ENCODE peak calls at places on chromosomes 4 and X, in eight cellular contexts. B is RWPE1; A is kidney; Q is AG04450; H is left lung; C is tibial nerve; J is testis; M is CD8-positive, alpha-beta memory T cell. V is an unnamed sample.

GRCh38 chr4:15024386-15024785 is 22.1 kb downstream of the CPEB2 start:
- DNase-seq in J (no peak), Q (no peak), H (no peak), A (no peak), C (no peak), B (no peak), M (no peak), V (no peak)

GRCh38 chr4:75976177-75976576 is 14.6 kb downstream of the SDAD1 start:
- DNase-seq in A (no peak), Q (no peak), C (no peak), B (no peak), H (no peak), J (no peak), M (no peak), V (no peak)

GRCh38 chrX:116961872-116962582 is 499.3 kb upstream of the CT83 start:
- DNase-seq in J (no peak), C (no peak), Q (no peak), M (no peak), H (no peak), B (peak; percentile 7), A (no peak), V (no peak)

GRCh38 chr4:120673696-120674095 is 248.8 kb downstream of the PRDM5 start:
- DNase-seq in A (no peak), J (no peak), H (no peak), B (no peak), Q (no peak), M (no peak), C (no peak), V (no peak)

GRCh38 chrX:153649178-153649914 is 2.3 kb downstream of the DUSP9 start:
- DNase-seq in B (no peak), Q (no peak), H (peak; percentile 29), J (no peak), C (no peak), M (no peak), A (peak; percentile 78), V (no peak)

GRCh38 chr4:14196141-14196540 is 568.6 kb upstream of the BOD1L1 start:
- DNase-seq in A (no peak), J (peak; percentile 63), C (no peak), H (peak; percentile 52), B (peak; percentile 27), Q (peak; percentile 49), M (no peak), V (no peak)

GRCh38 chrX:112901821-112902732 is 61.4 kb upstream of the AMOT start:
- DNase-seq in H (no peak), C (no peak), M (no peak), A (no peak), B (no peak), J (no peak), Q (no peak), V (no peak)

GRCh38 chrX:139025822-139026221 is 314.3 kb upstream of the FGF13 start:
- DNase-seq in A (no peak), H (no peak), M (no peak), Q (no peak), C (no peak), J (no peak), B (no peak), V (peak; percentile 18)

GRCh38 chr4:133969202-133969873 is 232.3 kb downstream of the PABPC4L start:
- DNase-seq in C (no peak), M (no peak), H (no peak), Q (peak; percentile 1), B (peak; percentile 1), J (peak; percentile 17), A (no peak), V (peak; percentile 37)

GRCh38 chrX:136030357-136031225 is 45.4 kb downstream of the SLC9A6 start:
- DNase-seq in A (no peak), M (no peak), J (no peak), C (peak; percentile 34), H (no peak), B (no peak), Q (no peak), V (no peak)

GRCh38 chr4:25956260-25956659 is 42.2 kb downstream of the SMIM20 start:
- DNase-seq in J (no peak), B (no peak), Q (no peak), C (no peak), H (no peak), A (no peak), M (no peak), V (no peak)

GRCh38 chr4:88731359-88731758 is 33.7 kb upstream of the NAP1L5 start:
- DNase-seq in Q (no peak), B (no peak), C (no peak), M (no peak), A (no peak), H (no peak), J (no peak), V (no peak)

GRCh38 chr4:10456270-10457254 is 664 bp downstream of the ZNF518B start:
- DNase-seq in B (peak; percentile 41), Q (no peak), M (peak; percentile 78), H (peak; percentile 65), C (no peak), J (peak; percentile 66), A (peak; percentile 84), V (no peak)
- H3K27ac ChIP-seq in B (peak overlapping the region; percentile 65), Q (peak overlapping the region; percentile 80), M (peak overlapping the region; percentile 61), H (peak overlapping the region; percentile 26), C (peak overlapping the region; percentile 57), J (peak overlapping the region; percentile 83), A (no peak overlapping the region), V (peak overlapping the region; percentile 59)

DNA sequence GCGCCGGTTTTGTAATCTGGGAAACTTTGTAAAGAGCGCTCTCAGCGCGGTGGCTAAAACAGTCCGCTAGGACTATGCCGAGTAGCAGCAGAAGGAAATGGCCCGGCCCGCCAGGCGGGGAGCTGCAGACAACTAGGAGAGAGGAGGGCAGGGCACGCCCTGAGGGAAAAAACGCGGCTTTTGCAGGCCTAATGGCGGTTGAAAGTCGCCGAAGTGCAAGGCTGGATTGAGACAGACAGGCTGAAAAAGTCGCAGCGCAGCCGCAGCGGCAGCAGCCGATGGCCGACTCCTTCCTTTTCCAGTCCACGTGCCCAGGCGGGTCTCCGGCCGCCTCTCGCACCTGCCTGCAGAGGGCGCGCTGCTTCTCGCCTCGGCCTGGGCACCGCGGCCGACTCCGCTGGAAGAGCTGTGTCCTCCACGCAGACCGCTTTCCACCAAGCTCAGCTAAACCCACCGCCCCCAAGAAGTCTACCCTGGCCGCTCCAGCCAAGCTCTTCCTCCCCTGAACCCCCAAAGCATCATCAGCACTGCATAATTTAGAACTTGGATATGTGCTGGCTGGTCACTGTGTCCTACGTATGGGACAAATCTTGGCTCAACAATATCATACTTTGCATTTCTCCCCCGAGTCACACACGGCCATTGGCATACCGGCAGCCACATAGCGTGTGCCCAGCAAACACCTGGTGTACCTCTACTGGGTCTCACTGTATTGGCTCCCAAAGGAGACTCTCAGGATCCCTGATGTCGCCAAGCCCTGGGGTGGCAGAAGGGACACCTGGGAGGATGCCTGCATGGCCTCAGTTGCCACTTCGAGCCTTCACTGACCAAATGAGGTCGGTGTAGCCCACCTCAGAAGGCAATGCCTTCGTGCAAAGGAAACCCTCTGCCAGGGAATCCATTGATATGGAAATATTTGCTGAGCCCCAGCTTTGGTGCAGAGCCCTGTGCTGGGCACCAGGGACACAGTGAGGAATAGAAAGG is 14.5 kb downstream of the SLC25A5 start:
- DNase-seq in H (peak; percentile 71), C (peak; percentile 29), A (peak; percentile 81), J (peak; percentile 73), B (no peak), Q (no peak), M (peak; percentile 64), V (no peak)
- H3K27ac ChIP-seq in H (peak overlapping the region; percentile 69), C (peak overlapping the region; percentile 68), A (peak overlapping the region; percentile 64), J (no peak overlapping the region), B (peak overlapping the region; percentile 80), Q (no peak overlapping the region), M (no peak overlapping the region), V (peak overlapping the region; percentile 62)

GRCh38 chr4:140641789-140642439 is 73.2 kb upstream of the UCP1 start:
- DNase-seq in B (no peak), J (peak; percentile 48), Q (no peak), H (no peak), M (no peak), A (no peak), C (no peak), V (no peak)

GRCh38 chr4:140643571-140644055 is 74.9 kb upstream of the UCP1 start:
- DNase-seq in J (no peak), A (no peak), M (no peak), B (no peak), Q (no peak), C (no peak), H (no peak), V (no peak)

GRCh38 chr4:140640150-140640748 is 71.5 kb upstream of the UCP1 start:
- DNase-seq in B (no peak), H (no peak), C (no peak), J (no peak), Q (no peak), M (no peak), A (no peak), V (no peak)

GRCh38 chr4:140642674-140643437 is 74.1 kb upstream of the UCP1 start:
- DNase-seq in M (no peak), H (no peak), A (no peak), B (no peak), J (peak; percentile 24), Q (no peak), C (no peak), V (no peak)

DNA sequence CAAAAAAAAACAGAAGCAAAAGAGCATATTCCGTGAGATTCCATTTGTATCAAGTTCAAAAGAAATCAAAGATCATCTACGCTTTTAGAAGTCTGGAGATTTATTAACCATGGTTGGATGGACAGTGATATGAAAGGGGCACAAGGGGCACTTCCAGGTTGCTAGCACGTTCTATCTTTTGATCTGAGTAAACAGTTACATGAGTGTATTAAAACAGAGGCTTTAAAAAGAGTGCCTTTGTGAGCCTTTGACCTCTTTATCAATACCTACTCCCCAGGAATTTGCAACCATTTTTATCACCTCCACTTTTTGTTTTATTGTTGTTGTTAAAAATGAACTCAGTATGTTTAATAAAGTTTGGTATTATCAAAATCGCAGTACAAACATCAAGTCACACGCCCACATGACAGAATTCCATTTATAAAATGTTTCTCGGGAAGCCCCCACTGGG is 72.4 kb upstream of the UCP1 start:
- DNase-seq in Q (no peak), H (no peak), J (no peak), C (no peak), A (no peak), B (no peak), M (no peak), V (no peak)
- H3K27ac ChIP-seq in Q (no peak overlapping the region), H (peak overlapping the region; percentile 65), J (peak overlapping the region; percentile 63), C (peak overlapping the region; percentile 52), A (peak overlapping the region; percentile 75), B (no peak overlapping the region), M (no peak overlapping the region), V (no peak overlapping the region)

DNA sequence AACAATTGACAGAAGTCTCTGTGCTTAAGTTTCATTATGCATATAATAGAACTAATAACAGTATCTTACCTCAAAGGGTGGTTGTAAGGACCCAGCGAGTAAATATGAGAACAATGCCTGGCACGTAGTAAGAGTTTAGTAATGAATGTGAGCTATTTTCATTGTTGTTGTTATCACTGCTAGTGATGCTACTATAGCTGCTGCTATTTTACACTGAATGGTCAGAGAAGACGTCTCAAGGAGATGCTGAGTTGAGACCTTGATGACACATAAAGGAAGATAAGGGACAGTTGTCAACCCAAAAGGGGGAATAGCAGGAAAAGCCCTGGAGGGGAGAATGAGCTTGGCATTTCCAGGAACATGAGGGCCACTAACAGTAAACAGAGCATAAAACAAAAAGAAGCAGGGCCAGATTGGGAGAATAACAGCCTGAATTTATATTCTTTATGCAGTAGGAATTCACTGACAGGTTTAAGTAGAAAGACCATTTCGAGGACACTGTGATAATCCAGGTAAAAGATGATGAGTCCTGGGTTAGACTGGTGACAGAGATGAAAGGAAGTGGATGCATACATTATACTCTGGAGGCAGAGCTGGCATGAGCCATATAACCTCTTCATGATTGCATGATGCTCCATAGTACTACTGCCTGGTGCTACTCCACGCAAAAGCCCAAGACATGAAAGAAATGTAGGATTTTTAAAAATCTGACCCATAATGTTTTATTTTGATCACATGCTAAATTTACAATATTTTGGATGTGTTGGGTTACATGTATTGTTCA is 23.1 kb downstream of the ATP8A1 start:
- DNase-seq in H (no peak), J (no peak), M (no peak), B (no peak), C (no peak), A (no peak), Q (no peak), V (no peak)
- H3K27ac ChIP-seq in H (no peak overlapping the region), J (no peak overlapping the region), M (no peak overlapping the region), B (no peak overlapping the region), C (no peak overlapping the region), A (no peak overlapping the region), Q (no peak overlapping the region), V (no peak overlapping the region)

V was measured in epithelial cell of prostate.